ENCODE peak calls at places on chromosomes 5 and 9, in six cellular contexts. One of them, this sample, is unnamed. For H3K79me1, the result is how much of the 10 kb centered on the place peaks cover.

GRCh38 chr5:171720086-171720485 is 65.5 kb upstream of the SMIM23 start:
- DNase-seq in H9: peak
- DNase-seq in IMR-90: no peak
- DNase-seq in neuronal stem cell: no peak
- DNase-seq in mesendoderm: no peak
- DNase-seq in trophoblast cell: no peak
- DNase-seq in this sample: peak

GRCh38 chr9:33843312-33843950 is 26.5 kb downstream of the UBE2R2 start:
- DNase-seq in mesendoderm: no peak
- DNase-seq in trophoblast cell: no peak
- DNase-seq in H9: no peak
- DNase-seq in IMR-90: no peak
- DNase-seq in neuronal stem cell: no peak
- DNase-seq in this sample: no peak

GRCh38 chr5:20500501-20500900 is 512.5 kb upstream of the CDH18 start:
- DNase-seq in neuronal stem cell: no peak
- DNase-seq in IMR-90: no peak
- DNase-seq in trophoblast cell: no peak
- DNase-seq in mesendoderm: no peak
- DNase-seq in H9: no peak
- DNase-seq in this sample: no peak

GRCh38 chr5:171157233-171157632 is 151.8 kb upstream of the TLX3 start:
- DNase-seq in neuronal stem cell: no peak
- DNase-seq in H9: no peak
- DNase-seq in mesendoderm: no peak
- DNase-seq in IMR-90: no peak
- DNase-seq in trophoblast cell: no peak
- DNase-seq in this sample: no peak

GRCh38 chr5:94945656-94946055 is 327.2 kb downstream of the SLF1 start:
- DNase-seq in mesendoderm: no peak
- DNase-seq in IMR-90: no peak
- DNase-seq in neuronal stem cell: no peak
- DNase-seq in H9: no peak
- DNase-seq in trophoblast cell: no peak
- DNase-seq in this sample: no peak

GRCh38 chr5:51476456-51476855 is 93.2 kb downstream of the ISL1 start:
- DNase-seq in neuronal stem cell: no peak
- DNase-seq in IMR-90: no peak
- DNase-seq in H9: no peak
- DNase-seq in trophoblast cell: peak
- DNase-seq in mesendoderm: no peak
- DNase-seq in this sample: no peak

GRCh38 chr9:14080940-14081621 is 232.9 kb downstream of the NFIB start:
- DNase-seq in IMR-90: peak
- DNase-seq in mesendoderm: no peak
- DNase-seq in trophoblast cell: no peak
- DNase-seq in H9: no peak
- DNase-seq in neuronal stem cell: no peak
- DNase-seq in this sample: no peak

GRCh38 chr5:159673538-159673937 is 242.7 kb upstream of the ADRA1B start:
- DNase-seq in IMR-90: no peak
- DNase-seq in H9: no peak
- DNase-seq in neuronal stem cell: no peak
- DNase-seq in mesendoderm: no peak
- DNase-seq in trophoblast cell: no peak
- DNase-seq in this sample: no peak

GRCh38 chr5:115735108-115735998 is 81.1 kb downstream of the CDO1 start:
- DNase-seq in trophoblast cell: no peak
- DNase-seq in H9: no peak
- DNase-seq in mesendoderm: no peak
- DNase-seq in IMR-90: no peak
- DNase-seq in neuronal stem cell: peak
- DNase-seq in this sample: no peak

GRCh38 chr5:14341571-14342225 is 198.6 kb downstream of the TRIO start:
- DNase-seq in H9: peak
- DNase-seq in neuronal stem cell: peak
- DNase-seq in mesendoderm: no peak
- DNase-seq in trophoblast cell: no peak
- DNase-seq in IMR-90: no peak
- DNase-seq in this sample: no peak

GRCh38 chr5:76604838-76605237 is 18.4 kb downstream of the F2RL2 start:
- DNase-seq in mesendoderm: no peak
- DNase-seq in H9: no peak
- DNase-seq in neuronal stem cell: no peak
- DNase-seq in IMR-90: peak
- DNase-seq in trophoblast cell: no peak
- DNase-seq in this sample: no peak

GRCh38 chr5:96247097-96247675 is 185.9 kb downstream of the PCSK1 start:
- DNase-seq in mesendoderm: peak
- DNase-seq in neuronal stem cell: no peak
- DNase-seq in trophoblast cell: no peak
- DNase-seq in IMR-90: peak
- DNase-seq in H9: no peak
- DNase-seq in this sample: no peak

GRCh38 chr9:124328285-124328684 is 70.5 kb downstream of the NEK6 start:
- DNase-seq in mesendoderm: no peak
- DNase-seq in trophoblast cell: no peak
- DNase-seq in H9: no peak
- DNase-seq in neuronal stem cell: no peak
- DNase-seq in IMR-90: no peak
- DNase-seq in this sample: no peak

GRCh38 chr9:124329996-124330714 is 72.4 kb downstream of the NEK6 start:
- DNase-seq in neuronal stem cell: no peak
- DNase-seq in trophoblast cell: no peak
- DNase-seq in IMR-90: no peak
- DNase-seq in mesendoderm: no peak
- DNase-seq in H9: no peak
- DNase-seq in this sample: no peak

GRCh38 chr9:124327488-124327887 is 69.7 kb downstream of the NEK6 start:
- DNase-seq in neuronal stem cell: no peak
- DNase-seq in H9: no peak
- DNase-seq in mesendoderm: no peak
- DNase-seq in trophoblast cell: no peak
- DNase-seq in IMR-90: no peak
- DNase-seq in this sample: no peak

GRCh38 chr9:124331580-124331979 is 73.8 kb downstream of the NEK6 start:
- DNase-seq in H9: no peak
- DNase-seq in neuronal stem cell: no peak
- DNase-seq in trophoblast cell: no peak
- DNase-seq in IMR-90: no peak
- DNase-seq in mesendoderm: no peak
- DNase-seq in this sample: no peak

GRCh38 chr9:124329393-124329792 is 71.6 kb downstream of the NEK6 start:
- DNase-seq in trophoblast cell: no peak
- DNase-seq in neuronal stem cell: no peak
- DNase-seq in IMR-90: no peak
- DNase-seq in mesendoderm: no peak
- DNase-seq in H9: no peak
- DNase-seq in this sample: no peak
- H3K79me1 ChIP-seq in trophoblast cell: under half
- H3K79me1 ChIP-seq in neuronal stem cell: under half
- H3K79me1 ChIP-seq in IMR-90: half or more
- H3K79me1 ChIP-seq in mesendoderm: under half
- H3K79me1 ChIP-seq in H9: under half
- H3K79me1 ChIP-seq in this sample: under half

GRCh38 chr5:1497795-1498622 is 25.8 kb downstream of the LPCAT1 start:
- DNase-seq in H9: no peak
- DNase-seq in mesendoderm: no peak
- DNase-seq in neuronal stem cell: no peak
- DNase-seq in IMR-90: no peak
- DNase-seq in trophoblast cell: no peak
- DNase-seq in this sample: no peak
- H3K79me1 ChIP-seq in H9: under half
- H3K79me1 ChIP-seq in mesendoderm: under half
- H3K79me1 ChIP-seq in neuronal stem cell: under half
- H3K79me1 ChIP-seq in IMR-90: half or more
- H3K79me1 ChIP-seq in trophoblast cell: under half
- H3K79me1 ChIP-seq in this sample: under half

GRCh38 chr9:121708768-121709488 is 57.5 kb downstream of the DAB2IP start:
- DNase-seq in H9: peak
- DNase-seq in IMR-90: no peak
- DNase-seq in neuronal stem cell: no peak
- DNase-seq in trophoblast cell: no peak
- DNase-seq in mesendoderm: no peak
- DNase-seq in this sample: no peak
- H3K79me1 ChIP-seq in H9: under half
- H3K79me1 ChIP-seq in IMR-90: half or more
- H3K79me1 ChIP-seq in neuronal stem cell: under half
- H3K79me1 ChIP-seq in trophoblast cell: under half
- H3K79me1 ChIP-seq in mesendoderm: half or more
- H3K79me1 ChIP-seq in this sample: under half

DNA sequence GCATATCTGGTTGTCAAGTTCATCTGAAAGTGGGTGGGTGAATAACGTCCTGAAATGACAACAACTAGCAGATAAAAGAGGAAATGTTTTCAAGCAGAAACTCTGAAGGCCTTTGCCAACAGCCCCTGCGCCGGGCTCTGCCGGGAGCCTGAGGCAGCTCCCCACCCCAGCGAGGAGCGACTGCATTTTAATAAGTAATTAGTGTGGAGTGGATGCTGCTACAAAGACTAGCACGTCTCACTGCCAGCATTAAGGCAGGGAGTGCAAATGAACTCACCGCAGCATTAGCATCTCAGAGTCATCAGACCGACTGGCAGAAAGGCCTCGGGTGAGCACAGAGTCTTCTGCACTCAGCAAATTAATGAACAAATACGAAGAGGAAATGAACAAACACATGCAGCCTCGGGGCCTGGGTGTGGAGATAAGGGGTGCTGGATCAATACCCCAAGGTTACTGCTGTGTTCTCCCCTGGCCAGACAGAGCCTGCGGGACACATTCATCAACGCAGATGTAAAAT is 63.8 kb downstream of the VAV2 start:
- DNase-seq in IMR-90: no peak
- DNase-seq in mesendoderm: no peak
- DNase-seq in trophoblast cell: no peak
- DNase-seq in H9: no peak
- DNase-seq in neuronal stem cell: no peak
- DNase-seq in this sample: no peak
- H3K79me1 ChIP-seq in IMR-90: half or more
- H3K79me1 ChIP-seq in mesendoderm: under half
- H3K79me1 ChIP-seq in trophoblast cell: under half
- H3K79me1 ChIP-seq in H9: under half
- H3K79me1 ChIP-seq in neuronal stem cell: under half
- H3K79me1 ChIP-seq in this sample: under half

DNA sequence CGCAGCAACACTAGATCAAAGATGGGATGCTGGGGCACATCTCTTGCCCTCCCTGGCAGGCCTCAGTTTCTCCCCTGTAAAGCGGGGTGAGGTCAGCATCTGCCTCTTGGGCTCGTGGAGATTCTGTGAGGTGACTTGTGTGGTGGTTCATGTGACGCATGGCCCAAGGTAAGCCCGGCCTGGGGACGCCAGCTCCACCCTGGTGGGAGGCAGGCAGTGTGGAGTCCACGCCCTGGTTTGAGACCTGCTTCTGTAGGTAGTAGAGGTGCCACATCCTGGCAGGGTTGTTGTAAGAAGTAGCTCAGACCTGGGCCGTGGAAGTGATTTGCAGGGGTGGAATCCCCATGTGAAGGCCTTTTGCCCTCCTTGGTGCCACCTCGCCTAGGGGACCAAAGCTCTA is 101.5 kb downstream of the DAB2IP start:
- DNase-seq in neuronal stem cell: no peak
- DNase-seq in IMR-90: no peak
- DNase-seq in H9: no peak
- DNase-seq in trophoblast cell: no peak
- DNase-seq in mesendoderm: no peak
- DNase-seq in this sample: no peak
- H3K79me1 ChIP-seq in neuronal stem cell: under half
- H3K79me1 ChIP-seq in IMR-90: half or more
- H3K79me1 ChIP-seq in H9: under half
- H3K79me1 ChIP-seq in trophoblast cell: under half
- H3K79me1 ChIP-seq in mesendoderm: half or more
- H3K79me1 ChIP-seq in this sample: under half

DNA sequence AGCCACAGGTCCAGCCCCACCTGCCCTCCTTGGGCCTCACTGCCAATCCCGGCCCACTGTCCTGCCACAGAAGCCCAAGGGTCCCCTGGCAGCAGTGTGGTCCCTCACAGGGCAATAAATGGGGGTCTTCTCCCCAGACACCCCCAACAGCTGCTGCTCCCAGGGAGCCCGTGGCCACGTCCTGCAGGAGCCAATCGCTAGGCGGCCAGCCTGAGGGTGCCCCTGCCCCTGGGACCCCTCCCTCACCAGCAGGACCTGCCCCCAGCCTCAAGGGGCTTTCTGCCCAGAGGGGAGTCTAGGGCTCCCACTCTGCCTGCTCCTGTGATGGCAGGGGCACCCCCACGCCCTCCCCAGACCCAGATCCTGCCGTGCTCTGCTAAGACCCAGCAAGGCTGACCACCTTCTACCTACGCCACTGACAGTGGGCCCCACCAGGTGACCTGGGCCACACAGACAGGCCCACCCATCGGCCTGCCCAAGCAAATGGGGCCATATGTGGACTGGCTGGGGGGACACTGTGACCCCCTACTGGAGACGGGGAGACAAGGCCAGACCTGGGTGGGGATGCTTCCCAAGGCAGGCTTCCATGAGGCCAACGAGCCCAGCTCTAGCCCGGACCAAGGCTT is 17.0 kb downstream of the NOTCH1 start:
- DNase-seq in trophoblast cell: no peak
- DNase-seq in IMR-90: no peak
- DNase-seq in mesendoderm: no peak
- DNase-seq in H9: no peak
- DNase-seq in neuronal stem cell: no peak
- DNase-seq in this sample: no peak
- H3K79me1 ChIP-seq in trophoblast cell: under half
- H3K79me1 ChIP-seq in IMR-90: under half
- H3K79me1 ChIP-seq in mesendoderm: under half
- H3K79me1 ChIP-seq in H9: under half
- H3K79me1 ChIP-seq in neuronal stem cell: under half
- H3K79me1 ChIP-seq in this sample: under half

DNA sequence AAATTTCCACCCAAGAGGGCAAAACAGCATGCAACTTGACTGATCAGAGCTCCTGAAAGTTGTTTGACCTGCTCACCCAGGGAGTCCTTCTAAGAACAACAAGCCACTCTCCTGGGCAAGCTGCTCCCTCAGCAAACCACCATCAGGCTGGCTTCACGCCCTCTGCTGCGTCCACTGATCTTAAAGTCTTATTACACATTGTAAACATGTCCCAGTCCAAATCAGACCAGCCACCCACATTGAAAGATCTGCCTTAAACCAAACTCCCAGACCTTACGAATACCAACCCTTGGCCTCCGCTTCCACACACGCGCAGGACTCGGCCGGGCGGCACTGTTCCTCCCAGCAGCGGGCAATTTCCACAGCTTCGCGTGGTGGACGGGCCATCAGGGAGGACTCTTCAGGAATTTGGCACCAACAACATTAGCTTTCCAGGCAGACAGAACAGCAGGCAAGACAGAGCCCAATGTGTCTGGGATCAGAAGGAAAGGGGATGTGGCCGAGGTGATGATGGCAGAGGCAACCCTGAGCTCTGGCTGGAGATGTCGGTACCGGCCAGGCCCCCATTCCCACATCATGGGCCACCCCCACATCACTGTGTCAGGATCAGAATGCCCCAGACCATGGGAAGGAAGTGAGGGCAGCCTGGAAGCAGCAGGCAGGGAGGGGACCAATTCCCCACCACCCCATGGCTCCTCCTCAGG is 56.8 kb downstream of the SEMA4D start:
- DNase-seq in trophoblast cell: no peak
- DNase-seq in mesendoderm: no peak
- DNase-seq in neuronal stem cell: no peak
- DNase-seq in H9: no peak
- DNase-seq in IMR-90: no peak
- DNase-seq in this sample: no peak
- H3K79me1 ChIP-seq in trophoblast cell: under half
- H3K79me1 ChIP-seq in mesendoderm: under half
- H3K79me1 ChIP-seq in neuronal stem cell: under half
- H3K79me1 ChIP-seq in H9: under half
- H3K79me1 ChIP-seq in IMR-90: under half
- H3K79me1 ChIP-seq in this sample: under half

This sample was measured in H1.